ENCODE peak calls at places on chromosomes 2 and 18, in eight cellular contexts. One of them, this sample, is unnamed. For H3K4me1, the result is how much of the 10 kb centered on the place peaks cover.

GRCh38 chr2:47272031-47272864 is 117.1 kb upstream of the STPG4 start:
- DNase-seq in A549: peak
- DNase-seq in uterus: peak
- DNase-seq in Peyer's patch: peak
- DNase-seq in ovary: peak
- DNase-seq in transverse colon: peak
- DNase-seq in heart left ventricle: peak
- DNase-seq in right lobe of liver: peak
- DNase-seq in this sample: peak

GRCh38 chr2:231227309-231228162 is 29.1 kb downstream of the ARMC9 start:
- DNase-seq in ovary: peak
- DNase-seq in A549: peak
- DNase-seq in Peyer's patch: peak
- DNase-seq in heart left ventricle: peak
- DNase-seq in uterus: peak
- DNase-seq in right lobe of liver: peak
- DNase-seq in transverse colon: peak
- DNase-seq in this sample: no peak

GRCh38 chr2:128563348-128563687 is 244.7 kb upstream of the HS6ST1 start:
- DNase-seq in Peyer's patch: no peak
- DNase-seq in right lobe of liver: peak
- DNase-seq in A549: no peak
- DNase-seq in heart left ventricle: peak
- DNase-seq in transverse colon: peak
- DNase-seq in uterus: peak
- DNase-seq in ovary: peak
- DNase-seq in this sample: peak

GRCh38 chr2:28320009-28320365 is 72.7 kb upstream of the FOSL2 start:
- DNase-seq in heart left ventricle: no peak
- DNase-seq in uterus: no peak
- DNase-seq in Peyer's patch: no peak
- DNase-seq in transverse colon: no peak
- DNase-seq in A549: no peak
- DNase-seq in right lobe of liver: no peak
- DNase-seq in ovary: no peak
- DNase-seq in this sample: no peak

GRCh38 chr18:9876867-9877654 is 8.7 kb upstream of the TXNDC2 start:
- DNase-seq in heart left ventricle: peak
- DNase-seq in transverse colon: no peak
- DNase-seq in A549: peak
- DNase-seq in ovary: peak
- DNase-seq in Peyer's patch: no peak
- DNase-seq in right lobe of liver: no peak
- DNase-seq in uterus: peak
- DNase-seq in this sample: no peak

GRCh38 chr2:100606740-100607343 is 44.0 kb downstream of the PDCL3 start:
- DNase-seq in uterus: no peak
- DNase-seq in right lobe of liver: no peak
- DNase-seq in A549: peak
- DNase-seq in transverse colon: peak
- DNase-seq in ovary: no peak
- DNase-seq in Peyer's patch: no peak
- DNase-seq in heart left ventricle: no peak
- DNase-seq in this sample: no peak

GRCh38 chr2:149612122-149612521 is 24.5 kb upstream of the MMADHC start:
- DNase-seq in Peyer's patch: no peak
- DNase-seq in right lobe of liver: no peak
- DNase-seq in ovary: no peak
- DNase-seq in heart left ventricle: no peak
- DNase-seq in transverse colon: no peak
- DNase-seq in A549: peak
- DNase-seq in uterus: no peak
- DNase-seq in this sample: no peak

GRCh38 chr2:157838442-157839161 is 37.5 kb downstream of the ACVR1 start:
- DNase-seq in A549: peak
- DNase-seq in uterus: peak
- DNase-seq in Peyer's patch: no peak
- DNase-seq in heart left ventricle: peak
- DNase-seq in right lobe of liver: peak
- DNase-seq in ovary: peak
- DNase-seq in transverse colon: peak
- DNase-seq in this sample: no peak

GRCh38 chr2:102770506-102770905 is 8.7 kb downstream of the TMEM182 start:
- DNase-seq in right lobe of liver: no peak
- DNase-seq in uterus: no peak
- DNase-seq in heart left ventricle: no peak
- DNase-seq in Peyer's patch: no peak
- DNase-seq in ovary: no peak
- DNase-seq in transverse colon: no peak
- DNase-seq in A549: no peak
- DNase-seq in this sample: no peak

GRCh38 chr2:114218368-114218767 is 224.1 kb upstream of the DPP10 start:
- DNase-seq in right lobe of liver: no peak
- DNase-seq in ovary: no peak
- DNase-seq in Peyer's patch: no peak
- DNase-seq in A549: no peak
- DNase-seq in heart left ventricle: no peak
- DNase-seq in transverse colon: no peak
- DNase-seq in uterus: no peak
- DNase-seq in this sample: no peak

GRCh38 chr2:25851740-25852503 is 26.4 kb downstream of the ASXL2 start:
- DNase-seq in transverse colon: no peak
- DNase-seq in ovary: no peak
- DNase-seq in heart left ventricle: no peak
- DNase-seq in right lobe of liver: peak
- DNase-seq in uterus: no peak
- DNase-seq in A549: peak
- DNase-seq in Peyer's patch: no peak
- DNase-seq in this sample: no peak

GRCh38 chr2:156434461-156435291 is 1.5 kb upstream of the GPD2 start:
- DNase-seq in Peyer's patch: no peak
- DNase-seq in right lobe of liver: no peak
- DNase-seq in heart left ventricle: no peak
- DNase-seq in ovary: no peak
- DNase-seq in uterus: no peak
- DNase-seq in A549: peak
- DNase-seq in transverse colon: no peak
- DNase-seq in this sample: no peak

GRCh38 chr18:25830787-25831186 is 259.6 kb downstream of the SS18 start:
- DNase-seq in ovary: peak
- DNase-seq in right lobe of liver: no peak
- DNase-seq in Peyer's patch: no peak
- DNase-seq in transverse colon: no peak
- DNase-seq in A549: no peak
- DNase-seq in heart left ventricle: peak
- DNase-seq in uterus: no peak
- DNase-seq in this sample: no peak

GRCh38 chr2:240225660-240226475 is 85.4 kb upstream of the OTOS start:
- DNase-seq in transverse colon: no peak
- DNase-seq in right lobe of liver: peak
- DNase-seq in uterus: no peak
- DNase-seq in A549: no peak
- DNase-seq in Peyer's patch: no peak
- DNase-seq in ovary: no peak
- DNase-seq in heart left ventricle: peak
- DNase-seq in this sample: peak

GRCh38 chr18:45657357-45658335 is 42.4 kb downstream of the SLC14A2 start:
- DNase-seq in A549: no peak
- DNase-seq in uterus: no peak
- DNase-seq in right lobe of liver: no peak
- DNase-seq in Peyer's patch: no peak
- DNase-seq in heart left ventricle: no peak
- DNase-seq in transverse colon: no peak
- DNase-seq in ovary: no peak
- DNase-seq in this sample: no peak

GRCh38 chr2:20326163-20326780 is 24.4 kb downstream of the PUM2 start:
- DNase-seq in Peyer's patch: no peak
- DNase-seq in heart left ventricle: no peak
- DNase-seq in right lobe of liver: peak
- DNase-seq in transverse colon: peak
- DNase-seq in ovary: peak
- DNase-seq in uterus: peak
- DNase-seq in A549: peak
- DNase-seq in this sample: no peak

GRCh38 chr2:12203528-12203927 is 457.1 kb downstream of the LPIN1 start:
- DNase-seq in ovary: no peak
- DNase-seq in right lobe of liver: no peak
- DNase-seq in A549: no peak
- DNase-seq in uterus: no peak
- DNase-seq in transverse colon: no peak
- DNase-seq in heart left ventricle: no peak
- DNase-seq in Peyer's patch: no peak
- DNase-seq in this sample: no peak

GRCh38 chr2:200039847-200040246 is 84.5 kb downstream of the MAIP1 start:
- DNase-seq in A549: no peak
- DNase-seq in uterus: no peak
- DNase-seq in right lobe of liver: no peak
- DNase-seq in transverse colon: no peak
- DNase-seq in ovary: no peak
- DNase-seq in heart left ventricle: no peak
- DNase-seq in Peyer's patch: no peak
- DNase-seq in this sample: no peak

GRCh38 chr18:71643822-71644221 is 900.3 kb downstream of the CBLN2 start:
- DNase-seq in heart left ventricle: no peak
- DNase-seq in transverse colon: no peak
- DNase-seq in ovary: no peak
- DNase-seq in Peyer's patch: no peak
- DNase-seq in uterus: no peak
- DNase-seq in right lobe of liver: no peak
- DNase-seq in A549: no peak
- DNase-seq in this sample: no peak

GRCh38 chr2:96537066-96537733 is 648 bp downstream of the ARID5A start:
- DNase-seq in heart left ventricle: peak
- DNase-seq in Peyer's patch: peak
- DNase-seq in transverse colon: peak
- DNase-seq in A549: no peak
- DNase-seq in right lobe of liver: peak
- DNase-seq in uterus: peak
- DNase-seq in ovary: no peak
- DNase-seq in this sample: no peak

GRCh38 chr2:69789762-69790600 is 39.5 kb upstream of the GMCL1 start:
- DNase-seq in uterus: peak
- DNase-seq in transverse colon: no peak
- DNase-seq in right lobe of liver: peak
- DNase-seq in Peyer's patch: no peak
- DNase-seq in heart left ventricle: no peak
- DNase-seq in A549: no peak
- DNase-seq in ovary: peak
- DNase-seq in this sample: no peak

GRCh38 chr2:133566967-133567645 is 1.2 kb downstream of the NCKAP5 start:
- DNase-seq in ovary: no peak
- DNase-seq in right lobe of liver: peak
- DNase-seq in uterus: no peak
- DNase-seq in Peyer's patch: no peak
- DNase-seq in heart left ventricle: peak
- DNase-seq in transverse colon: peak
- DNase-seq in A549: peak
- DNase-seq in this sample: peak

DNA sequence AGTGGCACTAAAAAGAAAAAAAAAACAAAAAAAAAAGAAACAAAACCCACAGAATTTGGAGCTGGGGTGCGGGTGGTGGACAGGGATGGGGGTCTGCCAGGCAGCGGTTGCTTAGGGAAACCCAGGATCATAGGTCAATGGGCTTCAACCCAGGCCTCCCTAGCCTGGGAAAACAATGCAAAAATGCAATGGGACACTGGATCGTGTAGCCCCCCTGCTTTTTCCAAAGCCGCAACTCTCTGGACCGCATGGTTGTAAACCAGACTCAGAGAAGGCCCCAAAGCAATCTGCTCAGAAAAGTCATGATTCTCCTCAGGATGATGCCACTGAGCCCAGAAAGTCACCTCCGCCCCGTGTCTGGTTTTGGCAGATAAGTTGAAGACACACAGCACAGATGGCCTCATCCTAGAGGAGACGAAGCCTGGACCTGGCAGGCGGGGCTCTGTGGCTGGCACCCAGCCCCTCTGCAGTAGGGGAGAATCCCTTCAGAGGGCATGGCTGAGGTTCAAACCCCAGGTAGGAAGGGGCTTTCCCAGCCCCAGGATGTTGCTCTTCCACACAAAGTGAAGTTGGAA is 5.1 kb downstream of the DLX2 start:
- DNase-seq in uterus: no peak
- DNase-seq in heart left ventricle: no peak
- DNase-seq in transverse colon: no peak
- DNase-seq in ovary: no peak
- DNase-seq in Peyer's patch: no peak
- DNase-seq in right lobe of liver: no peak
- DNase-seq in A549: no peak
- DNase-seq in this sample: no peak
- H3K4me1 ChIP-seq in uterus: under half
- H3K4me1 ChIP-seq in heart left ventricle: half or more
- H3K4me1 ChIP-seq in transverse colon: under half
- H3K4me1 ChIP-seq in ovary: under half
- H3K4me1 ChIP-seq in Peyer's patch: half or more
- H3K4me1 ChIP-seq in right lobe of liver: under half
- H3K4me1 ChIP-seq in A549: under half
- H3K4me1 ChIP-seq in this sample: under half

GRCh38 chr2:32938934-32939333 is 7.8 kb upstream of the LTBP1 start:
- DNase-seq in uterus: no peak
- DNase-seq in transverse colon: no peak
- DNase-seq in A549: no peak
- DNase-seq in heart left ventricle: no peak
- DNase-seq in Peyer's patch: no peak
- DNase-seq in right lobe of liver: no peak
- DNase-seq in ovary: no peak
- DNase-seq in this sample: no peak
- TF ChIP-seq POLR2A in uterus: no peak
- TF ChIP-seq POLR2A in transverse colon: no peak
- TF ChIP-seq POLR2A in A549: no peak
- TF ChIP-seq POLR2A in heart left ventricle: no peak
- TF ChIP-seq POLR2A in Peyer's patch: no peak
- TF ChIP-seq POLR2A in right lobe of liver: no peak
- TF ChIP-seq POLR2A in ovary: no peak
- TF ChIP-seq POLR2A in this sample: no peak

GRCh38 chr18:3451166-3451988 is 1.4 kb downstream of the TGIF1 start:
- DNase-seq in Peyer's patch: peak
- DNase-seq in uterus: peak
- DNase-seq in transverse colon: peak
- DNase-seq in heart left ventricle: peak
- DNase-seq in ovary: peak
- DNase-seq in A549: peak
- DNase-seq in right lobe of liver: peak
- DNase-seq in this sample: peak
- H3K4me3 ChIP-seq in Peyer's patch: peak
- H3K4me3 ChIP-seq in uterus: peak
- H3K4me3 ChIP-seq in transverse colon: peak
- H3K4me3 ChIP-seq in heart left ventricle: peak
- H3K4me3 ChIP-seq in ovary: peak
- H3K4me3 ChIP-seq in A549: peak
- H3K4me3 ChIP-seq in right lobe of liver: peak
- H3K4me3 ChIP-seq in this sample: peak

DNA sequence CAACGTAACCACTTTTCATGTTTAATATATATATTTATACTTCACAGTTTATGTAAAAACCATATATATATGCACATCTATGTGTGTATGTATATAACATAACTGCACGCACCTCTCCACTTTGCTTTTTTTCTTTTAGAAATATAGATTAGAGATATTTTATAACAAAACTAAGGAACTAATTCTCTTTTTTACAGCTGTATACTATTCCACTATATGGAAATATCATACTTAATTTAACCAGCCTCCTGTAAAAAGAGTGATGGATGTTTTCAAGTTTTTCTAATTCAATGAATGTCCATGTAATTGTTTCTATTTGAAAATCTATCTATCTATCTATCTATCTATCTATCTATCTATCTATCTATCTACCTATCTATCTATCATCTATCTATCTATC is 4.6 kb downstream of the ARHGAP15 start:
- DNase-seq in right lobe of liver: no peak
- DNase-seq in transverse colon: no peak
- DNase-seq in heart left ventricle: no peak
- DNase-seq in Peyer's patch: no peak
- DNase-seq in uterus: no peak
- DNase-seq in A549: no peak
- DNase-seq in ovary: no peak
- DNase-seq in this sample: no peak
- H3K4me1 ChIP-seq in right lobe of liver: under half
- H3K4me1 ChIP-seq in transverse colon: under half
- H3K4me1 ChIP-seq in heart left ventricle: under half
- H3K4me1 ChIP-seq in Peyer's patch: under half
- H3K4me1 ChIP-seq in uterus: under half
- H3K4me1 ChIP-seq in A549: under half
- H3K4me1 ChIP-seq in ovary: under half
- H3K4me1 ChIP-seq in this sample: under half

This sample was measured in breast epithelium.